ENCODE peak calls at places on chromosomes 7 and 10, in six cellular contexts. I is HCT116, Z is fibroblast of lung, U is mesenchymal stem cell, H is neural progenitor cell, T is PC-3. P is an unnamed sample.

GRCh38 chr10:85993140-85993539 is 373.5 kb downstream of the GRID1 start:
- DNase-seq in I (no peak), Z (no peak), U (no peak), H (no peak), T (no peak), P (no peak)

GRCh38 chr7:44587843-44588711 is 6.0 kb upstream of the TMED4 start:
- DNase-seq in I (peak; percentile 56), Z (peak; percentile 77), U (peak; percentile 71), H (no peak), T (peak; percentile 77), P (peak; percentile 75)

GRCh38 chr7:540997-541396 is 21.4 kb upstream of the PDGFA start:
- DNase-seq in I (no peak), Z (no peak), U (no peak), H (no peak), T (no peak), P (no peak)

GRCh38 chr10:75042292-75042974 is 69.0 kb upstream of the SAMD8 start:
- DNase-seq in I (no peak), Z (peak; percentile 46), U (peak; percentile 41), H (no peak), T (peak; percentile 93), P (peak; percentile 83)

GRCh38 chr7:21939136-21939857 is 6.4 kb downstream of the CDCA7L start:
- DNase-seq in I (no peak), Z (no peak), U (no peak), H (no peak), T (peak; percentile 35), P (peak; percentile 43)

GRCh38 chr10:1142596-1142995 is 86.4 kb downstream of the WDR37 start:
- DNase-seq in I (no peak), Z (no peak), U (no peak), H (peak; percentile 32), T (no peak), P (no peak)

GRCh38 chr7:123749537-123749857 is 694 bp upstream of the WASL start:
- DNase-seq in I (peak; percentile 55), Z (peak; percentile 77), U (peak; percentile 90), H (no peak), T (peak; percentile 70), P (peak; percentile 90)

GRCh38 chr7:85135931-85136330 is 50.9 kb downstream of the SEMA3D start:
- DNase-seq in I (no peak), Z (peak; percentile 39), U (peak; percentile 43), H (no peak), T (peak; percentile 83), P (peak; percentile 82)

DNA sequence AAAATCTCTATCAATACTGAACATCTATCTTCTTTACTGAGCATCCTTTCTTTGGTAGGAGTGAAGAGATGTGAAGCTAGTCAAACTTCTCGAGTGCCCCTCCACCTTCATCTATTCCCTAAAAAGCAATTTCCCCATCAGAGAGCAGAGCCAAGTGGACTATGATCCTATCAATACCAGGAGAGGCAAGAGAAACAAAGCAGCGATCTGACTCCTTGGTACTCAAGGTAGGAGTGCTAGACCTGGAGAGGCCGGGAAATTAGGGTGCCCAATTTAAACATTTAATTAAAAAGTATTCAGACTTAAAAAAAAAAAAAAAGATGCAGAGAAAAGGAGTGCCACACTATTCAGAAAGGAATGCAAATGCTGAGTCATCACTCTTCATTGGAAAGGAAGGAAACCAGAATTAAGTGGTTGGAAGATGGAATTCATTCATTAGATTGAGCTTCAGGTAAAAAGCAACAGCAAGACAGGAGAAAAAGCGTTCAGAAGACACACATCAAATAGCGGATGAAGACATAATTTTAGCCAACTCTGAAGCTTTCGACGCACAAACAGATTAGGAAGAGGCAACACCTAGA is 1.5 kb downstream of the TIAL1 start:
- DNase-seq in I (no peak), Z (peak; percentile 50), U (peak; percentile 62), H (peak; percentile 38), T (peak; percentile 58), P (peak; percentile 81)
- H2AFZ ChIP-seq in I (no peak overlapping the region), Z (no peak overlapping the region), U (no peak overlapping the region), H (no peak overlapping the region), T (no peak overlapping the region), P (peak overlapping the region; percentile 17)

DNA sequence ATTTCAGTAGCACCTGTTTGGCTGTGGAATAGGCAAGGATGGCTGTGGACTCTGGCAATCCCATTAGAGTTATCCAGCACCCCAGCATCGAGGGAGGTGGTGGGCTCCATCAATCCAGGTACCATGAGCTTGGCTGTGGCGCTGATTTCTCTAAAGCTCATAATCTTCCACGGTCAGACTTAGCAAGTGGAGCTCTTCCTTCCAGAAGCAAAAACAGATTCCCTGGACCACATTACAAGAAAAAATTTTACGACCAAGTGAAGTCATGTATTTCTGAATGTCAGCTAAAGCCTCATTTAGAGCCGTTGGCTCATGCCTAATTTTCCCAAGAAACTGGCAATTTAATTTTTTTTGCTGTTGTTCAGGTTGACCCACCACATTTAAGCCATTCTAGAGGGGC is 135.1 kb downstream of the CELF2 start:
- DNase-seq in I (no peak), Z (no peak), U (no peak), H (no peak), T (no peak), P (no peak)
- H3K4me1 ChIP-seq in I (no peaks in the 10 kb centered on the region), Z (no peaks in the 10 kb centered on the region), U (peaks cover 5% of the 10 kb centered on the region), H (peaks cover 28% of the 10 kb centered on the region), T (no peaks in the 10 kb centered on the region), P (peaks cover 4% of the 10 kb centered on the region)

DNA sequence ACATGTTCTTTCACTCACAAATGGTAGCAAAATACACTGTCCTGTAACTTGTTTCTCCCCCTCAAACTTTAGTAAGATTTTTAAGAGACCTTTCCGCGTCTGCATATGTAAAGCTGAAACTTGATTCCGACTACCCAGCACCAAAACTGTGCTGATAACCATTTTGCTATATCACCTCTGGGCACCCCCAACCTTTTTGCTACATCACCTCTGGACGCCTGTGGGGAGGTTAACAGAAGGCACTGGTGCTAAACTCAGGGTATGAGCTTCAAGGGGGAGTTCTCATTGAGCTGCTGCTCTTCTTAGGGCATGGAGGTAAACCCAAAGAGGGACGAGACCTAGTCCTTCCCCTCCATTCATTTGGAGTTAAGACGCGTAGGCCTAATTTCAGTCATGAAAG is 67.6 kb upstream of the NFE2L3 start:
- DNase-seq in I (no peak), Z (no peak), U (no peak), H (no peak), T (no peak), P (no peak)
- H3K9ac ChIP-seq in I (no peak overlapping the region), Z (no peak overlapping the region), U (no peak overlapping the region), H (no peak overlapping the region), T (no peak overlapping the region), P (no peak overlapping the region)

GRCh38 chr7:10939911-10940747 is 33.5 kb upstream of the PHF14 start:
- DNase-seq in I (peak; percentile 90), Z (peak; percentile 97), U (peak; percentile 96), H (peak; percentile 97), T (peak; percentile 90), P (peak; percentile 97)

GRCh38 chr7:10940748-10941358 is 32.8 kb upstream of the PHF14 start:
- DNase-seq in I (no peak), Z (no peak), U (peak; percentile 7), H (no peak), T (peak; percentile 7), P (no peak)

GRCh38 chr7:10934292-10934691 is 39.4 kb upstream of the PHF14 start:
- DNase-seq in I (no peak), Z (peak; percentile 89), U (peak; percentile 26), H (no peak), T (no peak), P (peak; percentile 58)

GRCh38 chr7:10939237-10939910 is 34.3 kb upstream of the PHF14 start:
- DNase-seq in I (no peak), Z (peak; percentile 17), U (no peak), H (no peak), T (no peak), P (peak; percentile 54)
- H2AFZ ChIP-seq in I (peak overlapping the region; percentile 18), Z (peak overlapping the region; percentile 99), U (peak overlapping the region; percentile 64), H (peak overlapping the region; percentile 81), T (peak overlapping the region; percentile 99), P (peak overlapping the region; percentile 95)